ENCODE peak calls at places on chromosome 19, in nine cellular contexts. S is EL; T is brain pericyte; Q is T47D; W is Calu3; Z is nephron progenitor cell; P is activated CD4-positive, CD25-positive, alpha-beta regulatory T cell; R is stimulated activated CD4-positive, alpha-beta T cell treated with anti-CD3 and anti-CD28 coated beads, Interleukin-1b, Interleukin-23, amount 100 ng/mL, for 24 hours; I is activated CD4-positive, alpha-beta T cell treated with anti-CD3 and anti-CD28 coated beads, Interleukin-2, amount 10 ng/mL, durations not matched to agents 7 days and 5 days. O is an unnamed sample.

GRCh38 chr19:1261863-1262686 is 7.1 kb upstream of the CIRBP start:
- DNase-seq in I (peak; percentile 33), P (no peak), W (peak; percentile 75), R (no peak), Q (peak; percentile 93), Z (no peak), S (peak; percentile 49), T (no peak), O (peak; percentile 78)

GRCh38 chr19:39199025-39199424 is 2.3 kb downstream of the NCCRP1 start:
- DNase-seq in I (no peak), Q (no peak), Z (peak; percentile 77), P (no peak), S (peak; percentile 69), T (no peak), R (no peak), W (no peak), O (peak; percentile 71)

GRCh38 chr19:47110521-47111080 is 3.0 kb downstream of the ZC3H4 start:
- DNase-seq in R (no peak), Z (no peak), T (no peak), W (no peak), Q (no peak), I (peak; percentile 42), P (no peak), S (no peak), O (no peak)

GRCh38 chr19:40804783-40805242 is 5.8 kb downstream of the EGLN2 start:
- DNase-seq in R (no peak), P (no peak), T (no peak), S (no peak), I (no peak), Z (no peak), Q (no peak), W (no peak), O (no peak)

GRCh38 chr19:37009871-37010270 is 68.4 kb upstream of the ZNF420 start:
- DNase-seq in R (no peak), W (no peak), P (no peak), Z (no peak), T (no peak), S (no peak), I (no peak), Q (no peak), O (no peak)

GRCh38 chr19:46371371-46371901 is 24.5 kb downstream of the PPP5C start:
- DNase-seq in Z (no peak), S (no peak), W (no peak), R (no peak), T (no peak), I (peak; percentile 45), Q (peak; percentile 21), P (no peak), O (no peak)

GRCh38 chr19:30881281-30881680 is 468.0 kb downstream of the TSHZ3 start:
- DNase-seq in R (no peak), I (no peak), W (no peak), T (no peak), S (no peak), Q (no peak), Z (no peak), P (no peak), O (no peak)

GRCh38 chr19:6521718-6522646 is 8.8 kb upstream of the TNFSF9 start:
- DNase-seq in P (no peak), R (no peak), Z (no peak), W (no peak), Q (no peak), I (no peak), T (no peak), S (peak; percentile 28), O (peak; percentile 67)

GRCh38 chr19:46764817-46765291 is 18.6 kb upstream of the STRN4 start:
- DNase-seq in I (no peak), Z (no peak), W (peak; percentile 68), P (no peak), T (no peak), S (no peak), Q (no peak), R (no peak), O (no peak)

GRCh38 chr19:1122972-1123363 is 19.2 kb downstream of the GPX4 start:
- DNase-seq in Q (peak; percentile 86), T (no peak), I (peak; percentile 32), S (peak; percentile 80), Z (peak; percentile 95), P (no peak), R (no peak), W (peak; percentile 88), O (no peak)

GRCh38 chr19:42313096-42313839 is at the start of gene TMEM145:
- DNase-seq in W (peak; percentile 81), I (peak; percentile 38), T (no peak), P (no peak), S (peak; percentile 54), Q (peak; percentile 67), R (no peak), Z (peak; percentile 79), O (peak; percentile 48)